ENCODE peak calls at places on chromosomes 3 and 15, in six cellular contexts. L is nephron progenitor cell; Y is SK-N-SH; R is A549; H is adrenal gland; P is activated CD8-positive, alpha-beta T cell treated with anti-CD3 and anti-CD28 coated beads for 36 hours. Z is an unnamed sample.

GRCh38 chr15:53671545-53671944 is 87.9 kb downstream of the WDR72 start:
- DNase-seq in Y (no peak), L (peak), H (no peak), R (no peak), P (no peak), Z (no peak)

GRCh38 chr3:82080261-82080660 is 318.8 kb upstream of the GBE1 start:
- DNase-seq in Y (no peak), R (no peak), P (no peak), L (no peak), H (no peak), Z (no peak)

GRCh38 chr15:100712226-100712625 is 109.8 kb downstream of the ASB7 start:
- DNase-seq in R (no peak), Y (no peak), L (no peak), H (peak), P (no peak), Z (no peak)

GRCh38 chr15:39736646-39737550 is 45.7 kb downstream of the FSIP1 start:
- DNase-seq in Y (no peak), P (no peak), L (no peak), R (no peak), H (no peak), Z (no peak)

GRCh38 chr3:190534386-190534785 is 20.5 kb downstream of the IL1RAP start:
- DNase-seq in P (no peak), Y (no peak), H (no peak), L (peak), R (no peak), Z (no peak)

GRCh38 chr15:38487383-38487782 is 33.5 kb downstream of the FAM98B start:
- DNase-seq in H (no peak), R (no peak), P (no peak), L (no peak), Y (no peak), Z (no peak)

GRCh38 chr15:56031836-56032235 is 38.4 kb upstream of the NEDD4 start:
- DNase-seq in R (no peak), H (no peak), L (no peak), Y (no peak), P (no peak), Z (no peak)

GRCh38 chr3:126319701-126320295 is 37.4 kb downstream of the KLF15 start:
- DNase-seq in R (no peak), L (no peak), P (no peak), H (no peak), Y (peak), Z (no peak)

GRCh38 chr15:63972801-63973200 is 73.5 kb downstream of the DAPK2 start:
- DNase-seq in P (no peak), L (no peak), R (no peak), Y (no peak), H (no peak), Z (no peak)

GRCh38 chr3:135514064-135514455 is 451.5 kb upstream of the PPP2R3A start:
- DNase-seq in Y (no peak), H (no peak), R (no peak), L (no peak), P (no peak), Z (no peak)

GRCh38 chr15:39908186-39908585 is 11.9 kb downstream of the GPR176 start:
- DNase-seq in H (no peak), L (no peak), R (no peak), P (no peak), Y (peak), Z (peak)

GRCh38 chr3:56980798-56981390 is 79.6 kb upstream of the SPATA12 start:
- DNase-seq in Y (no peak), R (peak), P (peak), L (no peak), H (peak), Z (peak)

GRCh38 chr3:35422826-35423601 is 216.3 kb upstream of the ARPP21 start:
- DNase-seq in H (no peak), Y (no peak), P (no peak), R (no peak), L (no peak), Z (no peak)

DNA sequence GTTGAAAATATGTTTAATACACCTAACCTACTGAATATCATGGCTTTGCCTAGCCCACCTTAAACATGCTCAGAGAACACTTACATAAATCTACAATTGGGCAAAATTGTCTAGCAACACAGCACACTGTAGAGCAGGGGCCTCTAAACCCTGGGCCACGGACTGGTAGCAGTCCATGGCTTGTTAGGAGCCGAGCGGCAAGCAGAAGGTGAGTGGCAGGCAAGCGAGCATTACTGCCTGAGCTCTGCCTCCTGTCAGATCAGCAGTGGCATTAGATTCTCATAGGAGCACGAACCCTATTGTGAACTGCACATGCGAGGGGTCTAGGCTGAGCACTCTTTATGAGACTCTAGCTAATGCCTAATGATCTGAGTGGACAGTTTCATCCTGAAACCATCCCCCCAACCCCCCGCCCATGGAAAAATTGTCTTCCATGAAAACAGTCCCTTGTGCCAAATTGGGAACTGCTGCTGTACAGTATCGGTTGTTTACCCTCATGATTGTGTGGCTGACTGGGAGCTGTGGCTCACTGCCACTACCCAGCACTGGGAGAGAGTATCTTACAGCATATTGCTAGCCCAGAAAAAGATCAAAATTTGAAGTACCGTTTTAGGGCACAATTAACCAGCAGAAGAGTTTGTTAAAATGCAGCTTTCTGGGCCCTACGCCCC is 26.1 kb downstream of the CMSS1 start:
- DNase-seq in P (no peak), Y (no peak), H (no peak), L (no peak), R (no peak), Z (no peak)
- TF ChIP-seq CTCF in P (no peak), Y (no peak), H (peak), L (no peak), R (no peak), Z (no peak)

GRCh38 chr15:92942706-92943105 is 42.6 kb downstream of the CHD2 start:
- DNase-seq in P (no peak), R (no peak), L (no peak), H (no peak), Y (no peak), Z (no peak)
- TF ChIP-seq CTCF in P (no peak), R (no peak), L (no peak), H (no peak), Y (no peak), Z (no peak)

DNA sequence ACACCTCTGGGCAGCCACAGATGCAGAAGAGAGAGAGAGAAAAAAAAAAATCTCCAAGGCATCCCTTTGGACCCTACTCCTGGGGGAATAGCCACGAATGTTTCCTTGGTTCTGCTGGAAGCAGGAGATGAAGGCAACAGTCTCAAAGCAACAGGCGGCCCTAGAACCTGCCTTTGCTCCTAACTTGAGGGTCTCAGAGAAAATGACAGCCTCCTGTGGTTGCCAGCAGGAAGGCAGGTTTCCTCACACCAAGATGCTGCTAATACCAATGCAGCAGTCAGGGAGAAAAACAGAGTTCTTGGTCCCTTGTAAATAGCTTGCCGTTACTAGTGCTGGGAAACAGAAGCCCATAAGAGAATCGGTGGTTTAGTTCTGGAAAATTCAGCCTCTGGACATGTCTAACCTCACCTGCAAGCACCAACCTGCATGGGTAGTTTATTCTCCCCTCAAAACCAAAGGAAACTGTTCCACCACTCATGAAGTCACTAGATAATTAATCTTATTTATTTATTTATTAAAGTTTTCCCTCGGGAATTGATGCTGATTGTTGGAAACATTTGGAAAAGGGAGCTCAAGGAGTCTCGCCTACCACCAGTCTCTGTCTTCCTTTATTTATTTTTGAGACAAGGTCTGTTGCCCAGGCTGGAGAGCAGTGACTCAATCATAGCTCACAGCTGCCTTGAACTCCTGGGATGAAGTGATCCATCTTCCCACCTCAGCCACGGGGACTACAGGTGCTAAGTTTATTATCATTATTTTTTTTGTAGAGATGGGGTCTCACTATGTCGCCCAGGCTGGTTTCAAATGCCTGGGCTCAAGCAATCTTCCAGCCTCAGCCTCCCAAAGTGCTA is 872 bp upstream of the FRMD4B start:
- DNase-seq in H (no peak), R (no peak), Y (no peak), P (peak), L (no peak), Z (no peak)
- TF ChIP-seq CTCF in H (no peak), R (no peak), Y (peak), P (no peak), L (no peak), Z (no peak)

GRCh38 chr15:75328493-75329314 is 7.2 kb upstream of the COMMD4 start:
- DNase-seq in H (no peak), L (no peak), P (no peak), Y (no peak), R (no peak), Z (no peak)
- TF ChIP-seq CTCF in H (no peak), L (no peak), P (no peak), Y (no peak), R (no peak), Z (no peak)

GRCh38 chr15:88897456-88898194 is 2.3 kb upstream of the HAPLN3 start:
- DNase-seq in L (peak), H (peak), P (peak), Y (peak), R (peak), Z (no peak)
- TF ChIP-seq CTCF in L (peak), H (peak), P (peak), Y (peak), R (peak), Z (peak)

GRCh38 chr3:53500165-53500777 is 5.9 kb downstream of the CACNA1D start:
- DNase-seq in L (no peak), H (no peak), P (no peak), Y (no peak), R (no peak), Z (no peak)

GRCh38 chr3:53495518-53496501 is 1.4 kb downstream of the CACNA1D start:
- DNase-seq in Y (peak), L (peak), H (peak), P (peak), R (no peak), Z (no peak)

GRCh38 chr3:53501203-53501602 is 6.8 kb downstream of the CACNA1D start:
- DNase-seq in P (no peak), L (no peak), R (no peak), Y (no peak), H (no peak), Z (no peak)

GRCh38 chr3:53496984-53497383 is 2.6 kb downstream of the CACNA1D start:
- DNase-seq in R (no peak), Y (no peak), H (no peak), L (no peak), P (no peak), Z (no peak)

GRCh38 chr3:53498993-53499641 is 4.7 kb downstream of the CACNA1D start:
- DNase-seq in Y (no peak), R (no peak), L (peak), P (no peak), H (no peak), Z (no peak)
- TF ChIP-seq CTCF in Y (no peak), R (peak), L (peak), P (no peak), H (no peak), Z (no peak)

DNA sequence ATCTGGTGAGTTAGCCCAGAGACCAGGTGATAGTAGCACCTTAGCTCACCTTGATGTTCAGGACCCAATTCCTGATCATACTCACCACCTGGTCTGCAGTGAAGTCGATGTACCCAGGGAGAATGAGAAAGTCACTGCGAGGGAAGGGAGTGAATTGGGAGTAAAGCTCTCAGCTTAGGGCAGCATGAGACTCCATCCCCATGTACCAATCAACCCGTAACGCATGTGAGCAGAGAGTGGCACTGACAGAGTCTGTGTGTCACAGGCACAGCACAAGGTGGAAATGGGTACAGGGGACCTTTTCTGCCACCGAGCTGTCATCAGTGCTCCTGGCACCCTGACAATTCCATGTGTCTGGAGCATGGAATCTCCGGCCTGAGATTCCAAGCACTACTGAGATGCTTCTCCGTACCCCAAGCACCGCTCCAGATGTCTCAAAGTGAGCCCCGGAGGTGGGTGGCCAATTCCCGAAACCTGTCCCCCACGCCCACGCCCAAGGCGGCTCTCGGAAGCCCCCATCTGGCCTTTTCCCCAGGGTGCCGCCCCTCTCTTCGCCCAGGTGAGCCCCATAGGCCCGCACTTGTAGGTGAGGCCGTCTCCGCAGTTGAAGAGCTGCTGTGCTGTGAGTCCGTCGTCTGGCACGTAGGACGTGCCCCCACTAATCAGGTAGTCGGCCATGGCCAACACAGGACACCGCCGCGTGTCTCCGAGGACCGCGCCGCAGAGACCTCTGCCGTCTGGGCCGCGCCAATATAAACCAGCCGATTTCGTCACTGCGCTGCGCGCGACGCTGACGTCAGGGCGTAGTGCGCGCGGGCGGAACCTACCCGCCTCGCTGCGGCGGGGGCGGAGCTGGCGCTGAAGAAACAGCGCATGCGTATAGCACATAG is at the start of gene IMPDH2:
- DNase-seq in L (peak), R (peak), H (peak), Y (peak), P (peak), Z (no peak)
- TF ChIP-seq CTCF in L (no peak), R (no peak), H (peak), Y (peak), P (no peak), Z (peak)